ENCODE peak calls at places on chromosomes 4 and X, in ten cellular contexts. Z is activated T-helper 1 cell treated with anti-CD3 and anti-CD28 coated beads, Interleukin-2, amount 50 U/mL, for 16 hours; C is Ammon's horn; P is endothelial cell; R is anterior cingulate cortex; F is astrocyte; N is hypothalamus; Q is NCI-H748 treated with DMSO at 0.1 percent for 48 hours; X is activated CD8-positive, alpha-beta memory T cell treated with anti-CD3 and anti-CD28 coated beads for 48 hours; I is left colon. E is an unnamed sample.

GRCh38 chr4:152189451-152190179 is 346.3 kb downstream of the FBXW7 start:
- DNase-seq in Z (no peak), P (no peak), Q (peak), F (no peak), I (no peak), C (no peak), R (no peak), N (no peak), X (no peak), E (no peak)

GRCh38 chr4:3573131-3573530 is 40.9 kb upstream of the LRPAP1 start:
- DNase-seq in Q (no peak), Z (no peak), X (no peak), P (no peak), R (no peak), C (no peak), N (no peak), I (no peak), F (no peak), E (no peak)

GRCh38 chrX:69552512-69552911 is 48.4 kb downstream of the NALF2 start:
- DNase-seq in Z (no peak), N (no peak), I (no peak), X (no peak), F (no peak), C (no peak), R (no peak), P (no peak), Q (no peak), E (no peak)

GRCh38 chr4:97349468-97350186 is 793.6 kb downstream of the STPG2 start:
- DNase-seq in C (no peak), R (no peak), Z (no peak), Q (no peak), F (no peak), P (no peak), N (no peak), X (no peak), I (no peak), E (no peak)

GRCh38 chrX:23327104-23327503 is 7.5 kb upstream of the PTCHD1 start:
- DNase-seq in F (no peak), Q (no peak), Z (no peak), C (no peak), R (no peak), P (no peak), N (no peak), I (no peak), X (no peak), E (no peak)

GRCh38 chr4:82045267-82045666 is 328.5 kb downstream of the HNRNPD start:
- DNase-seq in R (no peak), F (no peak), I (no peak), C (no peak), N (no peak), P (no peak), Q (no peak), Z (no peak), X (no peak), E (no peak)

GRCh38 chrX:134547047-134547679 is 87.2 kb downstream of the HPRT1 start:
- DNase-seq in N (no peak), I (no peak), R (no peak), Z (no peak), X (no peak), Q (no peak), P (no peak), F (no peak), C (no peak), E (no peak)

GRCh38 chr4:52051213-52051614 is at the start of gene SPATA18:
- DNase-seq in N (peak), X (no peak), Q (no peak), I (peak), R (no peak), C (no peak), Z (no peak), P (peak), F (peak), E (no peak)

GRCh38 chrX:135974279-135974856 is 580 bp upstream of the MMGT1 start:
- DNase-seq in F (peak), C (peak), Q (peak), R (peak), N (peak), P (no peak), X (peak), I (peak), Z (no peak), E (peak)

GRCh38 chr4:7023486-7023885 is 19.7 kb upstream of the TADA2B start:
- DNase-seq in Q (no peak), X (no peak), R (no peak), C (no peak), P (no peak), I (no peak), F (no peak), N (no peak), Z (no peak), E (no peak)

E was measured in HS-27A.